ENCODE peak calls at places on chromosomes 12 and 14, in ten cellular contexts. One of them, this sample, is unnamed.
A peak's percentile ranks its signal among the peaks of the same experiment; 100 is the strongest.

GRCh38 chr14:105205718-105206208 is 24.7 kb upstream of the NUDT14 start:
- DNase-seq in Peyer's patch: no peak
- DNase-seq in endothelial cell of umbilical vein: no peak
- DNase-seq in fibroblast of lung: no peak
- DNase-seq in effector memory CD4-positive, alpha-beta T cell: no peak
- DNase-seq in spleen: no peak
- DNase-seq in upper lobe of right lung: peak; percentile 77
- DNase-seq in left lung: no peak
- DNase-seq in naive thymus-derived CD4-positive, alpha-beta T cell: no peak
- DNase-seq in CD8-positive, alpha-beta T cell: no peak
- DNase-seq in this sample: no peak

GRCh38 chr12:61367281-61367785 is 892.9 kb upstream of the USP15 start:
- DNase-seq in Peyer's patch: no peak
- DNase-seq in endothelial cell of umbilical vein: no peak
- DNase-seq in fibroblast of lung: no peak
- DNase-seq in effector memory CD4-positive, alpha-beta T cell: no peak
- DNase-seq in spleen: no peak
- DNase-seq in upper lobe of right lung: no peak
- DNase-seq in left lung: no peak
- DNase-seq in naive thymus-derived CD4-positive, alpha-beta T cell: no peak
- DNase-seq in CD8-positive, alpha-beta T cell: no peak
- DNase-seq in this sample: no peak

GRCh38 chr14:21268612-21269251 is 510 bp downstream of the HNRNPC start:
- DNase-seq in Peyer's patch: peak; percentile 64
- DNase-seq in endothelial cell of umbilical vein: peak; percentile 53
- DNase-seq in fibroblast of lung: peak; percentile 80
- DNase-seq in effector memory CD4-positive, alpha-beta T cell: no peak
- DNase-seq in spleen: no peak
- DNase-seq in upper lobe of right lung: no peak
- DNase-seq in left lung: no peak
- DNase-seq in naive thymus-derived CD4-positive, alpha-beta T cell: no peak
- DNase-seq in CD8-positive, alpha-beta T cell: no peak
- DNase-seq in this sample: no peak

GRCh38 chr12:8034802-8035201 is 2.3 kb downstream of the FOXJ2 start:
- DNase-seq in Peyer's patch: no peak
- DNase-seq in endothelial cell of umbilical vein: peak; percentile 11
- DNase-seq in fibroblast of lung: no peak
- DNase-seq in effector memory CD4-positive, alpha-beta T cell: no peak
- DNase-seq in spleen: no peak
- DNase-seq in upper lobe of right lung: no peak
- DNase-seq in left lung: no peak
- DNase-seq in naive thymus-derived CD4-positive, alpha-beta T cell: no peak
- DNase-seq in CD8-positive, alpha-beta T cell: no peak
- DNase-seq in this sample: no peak

GRCh38 chr12:13442457-13442856 is 245.9 kb downstream of the EMP1 start:
- DNase-seq in Peyer's patch: no peak
- DNase-seq in endothelial cell of umbilical vein: no peak
- DNase-seq in fibroblast of lung: no peak
- DNase-seq in effector memory CD4-positive, alpha-beta T cell: no peak
- DNase-seq in spleen: no peak
- DNase-seq in upper lobe of right lung: no peak
- DNase-seq in left lung: no peak
- DNase-seq in naive thymus-derived CD4-positive, alpha-beta T cell: no peak
- DNase-seq in CD8-positive, alpha-beta T cell: no peak
- DNase-seq in this sample: no peak

GRCh38 chr14:65704412-65704811 is 291.9 kb downstream of the FUT8 start:
- DNase-seq in Peyer's patch: no peak
- DNase-seq in endothelial cell of umbilical vein: no peak
- DNase-seq in fibroblast of lung: peak; percentile 81
- DNase-seq in effector memory CD4-positive, alpha-beta T cell: no peak
- DNase-seq in spleen: no peak
- DNase-seq in upper lobe of right lung: no peak
- DNase-seq in left lung: no peak
- DNase-seq in naive thymus-derived CD4-positive, alpha-beta T cell: no peak
- DNase-seq in CD8-positive, alpha-beta T cell: no peak
- DNase-seq in this sample: no peak

GRCh38 chr14:75461303-75461702 is 33.5 kb downstream of the JDP2 start:
- DNase-seq in Peyer's patch: peak; percentile 37
- DNase-seq in endothelial cell of umbilical vein: no peak
- DNase-seq in fibroblast of lung: no peak
- DNase-seq in effector memory CD4-positive, alpha-beta T cell: no peak
- DNase-seq in spleen: no peak
- DNase-seq in upper lobe of right lung: no peak
- DNase-seq in left lung: no peak
- DNase-seq in naive thymus-derived CD4-positive, alpha-beta T cell: no peak
- DNase-seq in CD8-positive, alpha-beta T cell: no peak
- DNase-seq in this sample: no peak

GRCh38 chr14:33814010-33814409 is 136.9 kb downstream of the EGLN3 start:
- DNase-seq in Peyer's patch: no peak
- DNase-seq in endothelial cell of umbilical vein: no peak
- DNase-seq in fibroblast of lung: no peak
- DNase-seq in effector memory CD4-positive, alpha-beta T cell: no peak
- DNase-seq in spleen: no peak
- DNase-seq in upper lobe of right lung: no peak
- DNase-seq in left lung: no peak
- DNase-seq in naive thymus-derived CD4-positive, alpha-beta T cell: no peak
- DNase-seq in CD8-positive, alpha-beta T cell: no peak
- DNase-seq in this sample: no peak

GRCh38 chr12:18339633-18340032 is 78.3 kb downstream of the PIK3C2G start:
- DNase-seq in Peyer's patch: no peak
- DNase-seq in endothelial cell of umbilical vein: no peak
- DNase-seq in fibroblast of lung: no peak
- DNase-seq in effector memory CD4-positive, alpha-beta T cell: no peak
- DNase-seq in spleen: no peak
- DNase-seq in upper lobe of right lung: no peak
- DNase-seq in left lung: no peak
- DNase-seq in naive thymus-derived CD4-positive, alpha-beta T cell: no peak
- DNase-seq in CD8-positive, alpha-beta T cell: no peak
- DNase-seq in this sample: no peak

GRCh38 chr12:18340796-18341195 is 79.5 kb downstream of the PIK3C2G start:
- DNase-seq in Peyer's patch: no peak
- DNase-seq in endothelial cell of umbilical vein: no peak
- DNase-seq in fibroblast of lung: peak; percentile 16
- DNase-seq in effector memory CD4-positive, alpha-beta T cell: no peak
- DNase-seq in spleen: no peak
- DNase-seq in upper lobe of right lung: no peak
- DNase-seq in left lung: no peak
- DNase-seq in naive thymus-derived CD4-positive, alpha-beta T cell: no peak
- DNase-seq in CD8-positive, alpha-beta T cell: no peak
- DNase-seq in this sample: no peak

GRCh38 chr12:18345021-18345735 is 83.9 kb downstream of the PIK3C2G start:
- DNase-seq in Peyer's patch: no peak
- DNase-seq in endothelial cell of umbilical vein: no peak
- DNase-seq in fibroblast of lung: no peak
- DNase-seq in effector memory CD4-positive, alpha-beta T cell: no peak
- DNase-seq in spleen: no peak
- DNase-seq in upper lobe of right lung: no peak
- DNase-seq in left lung: no peak
- DNase-seq in naive thymus-derived CD4-positive, alpha-beta T cell: no peak
- DNase-seq in CD8-positive, alpha-beta T cell: no peak
- DNase-seq in this sample: no peak

GRCh38 chr12:18343708-18344107 is 82.4 kb downstream of the PIK3C2G start:
- DNase-seq in Peyer's patch: no peak
- DNase-seq in endothelial cell of umbilical vein: no peak
- DNase-seq in fibroblast of lung: no peak
- DNase-seq in effector memory CD4-positive, alpha-beta T cell: no peak
- DNase-seq in spleen: no peak
- DNase-seq in upper lobe of right lung: no peak
- DNase-seq in left lung: no peak
- DNase-seq in naive thymus-derived CD4-positive, alpha-beta T cell: no peak
- DNase-seq in CD8-positive, alpha-beta T cell: no peak
- DNase-seq in this sample: no peak

GRCh38 chr12:18340186-18340585 is 78.9 kb downstream of the PIK3C2G start:
- DNase-seq in Peyer's patch: no peak
- DNase-seq in endothelial cell of umbilical vein: no peak
- DNase-seq in fibroblast of lung: no peak
- DNase-seq in effector memory CD4-positive, alpha-beta T cell: no peak
- DNase-seq in spleen: no peak
- DNase-seq in upper lobe of right lung: no peak
- DNase-seq in left lung: no peak
- DNase-seq in naive thymus-derived CD4-positive, alpha-beta T cell: no peak
- DNase-seq in CD8-positive, alpha-beta T cell: no peak
- DNase-seq in this sample: no peak
- H3K27me3 ChIP-seq in Peyer's patch: no peaks in the 10 kb centered on the region
- H3K27me3 ChIP-seq in endothelial cell of umbilical vein: no peaks in the 10 kb centered on the region
- H3K27me3 ChIP-seq in fibroblast of lung: no peaks in the 10 kb centered on the region
- H3K27me3 ChIP-seq in effector memory CD4-positive, alpha-beta T cell: no peaks in the 10 kb centered on the region
- H3K27me3 ChIP-seq in spleen: no peaks in the 10 kb centered on the region
- H3K27me3 ChIP-seq in upper lobe of right lung: no peaks in the 10 kb centered on the region
- H3K27me3 ChIP-seq in left lung: no peaks in the 10 kb centered on the region
- H3K27me3 ChIP-seq in naive thymus-derived CD4-positive, alpha-beta T cell: no peaks in the 10 kb centered on the region
- H3K27me3 ChIP-seq in CD8-positive, alpha-beta T cell: no peaks in the 10 kb centered on the region
- H3K27me3 ChIP-seq in this sample: no peaks in the 10 kb centered on the region

GRCh38 chr14:35340616-35341453 is 48.7 kb downstream of the PSMA6 start:
- DNase-seq in Peyer's patch: peak; percentile 46
- DNase-seq in endothelial cell of umbilical vein: no peak
- DNase-seq in fibroblast of lung: no peak
- DNase-seq in effector memory CD4-positive, alpha-beta T cell: no peak
- DNase-seq in spleen: no peak
- DNase-seq in upper lobe of right lung: no peak
- DNase-seq in left lung: no peak
- DNase-seq in naive thymus-derived CD4-positive, alpha-beta T cell: no peak
- DNase-seq in CD8-positive, alpha-beta T cell: no peak
- DNase-seq in this sample: no peak
- H3K4me3 ChIP-seq in Peyer's patch: no peak overlapping the region
- H3K4me3 ChIP-seq in endothelial cell of umbilical vein: no peak overlapping the region
- H3K4me3 ChIP-seq in fibroblast of lung: no peak overlapping the region
- H3K4me3 ChIP-seq in effector memory CD4-positive, alpha-beta T cell: no peak overlapping the region
- H3K4me3 ChIP-seq in spleen: no peak overlapping the region
- H3K4me3 ChIP-seq in upper lobe of right lung: no peak overlapping the region
- H3K4me3 ChIP-seq in left lung: no peak overlapping the region
- H3K4me3 ChIP-seq in naive thymus-derived CD4-positive, alpha-beta T cell: no peak overlapping the region
- H3K4me3 ChIP-seq in CD8-positive, alpha-beta T cell: no peak overlapping the region
- H3K4me3 ChIP-seq in this sample: no peak overlapping the region

GRCh38 chr12:132404956-132405741 is 75.8 kb upstream of the GALNT9 start:
- DNase-seq in Peyer's patch: no peak
- DNase-seq in endothelial cell of umbilical vein: no peak
- DNase-seq in fibroblast of lung: no peak
- DNase-seq in effector memory CD4-positive, alpha-beta T cell: no peak
- DNase-seq in spleen: no peak
- DNase-seq in upper lobe of right lung: no peak
- DNase-seq in left lung: peak; percentile 74
- DNase-seq in naive thymus-derived CD4-positive, alpha-beta T cell: no peak
- DNase-seq in CD8-positive, alpha-beta T cell: no peak
- DNase-seq in this sample: no peak

GRCh38 chr12:132401982-132402381 is 72.6 kb upstream of the GALNT9 start:
- DNase-seq in Peyer's patch: no peak
- DNase-seq in endothelial cell of umbilical vein: no peak
- DNase-seq in fibroblast of lung: no peak
- DNase-seq in effector memory CD4-positive, alpha-beta T cell: no peak
- DNase-seq in spleen: peak; percentile 13
- DNase-seq in upper lobe of right lung: no peak
- DNase-seq in left lung: no peak
- DNase-seq in naive thymus-derived CD4-positive, alpha-beta T cell: no peak
- DNase-seq in CD8-positive, alpha-beta T cell: no peak
- DNase-seq in this sample: no peak

GRCh38 chr12:132404435-132404855 is 75.1 kb upstream of the GALNT9 start:
- DNase-seq in Peyer's patch: no peak
- DNase-seq in endothelial cell of umbilical vein: no peak
- DNase-seq in fibroblast of lung: no peak
- DNase-seq in effector memory CD4-positive, alpha-beta T cell: no peak
- DNase-seq in spleen: no peak
- DNase-seq in upper lobe of right lung: no peak
- DNase-seq in left lung: peak; percentile 52
- DNase-seq in naive thymus-derived CD4-positive, alpha-beta T cell: no peak
- DNase-seq in CD8-positive, alpha-beta T cell: no peak
- DNase-seq in this sample: no peak

GRCh38 chr12:132402831-132403416 is 73.5 kb upstream of the GALNT9 start:
- DNase-seq in Peyer's patch: no peak
- DNase-seq in endothelial cell of umbilical vein: no peak
- DNase-seq in fibroblast of lung: no peak
- DNase-seq in effector memory CD4-positive, alpha-beta T cell: no peak
- DNase-seq in spleen: no peak
- DNase-seq in upper lobe of right lung: no peak
- DNase-seq in left lung: peak; percentile 63
- DNase-seq in naive thymus-derived CD4-positive, alpha-beta T cell: no peak
- DNase-seq in CD8-positive, alpha-beta T cell: no peak
- DNase-seq in this sample: no peak

DNA sequence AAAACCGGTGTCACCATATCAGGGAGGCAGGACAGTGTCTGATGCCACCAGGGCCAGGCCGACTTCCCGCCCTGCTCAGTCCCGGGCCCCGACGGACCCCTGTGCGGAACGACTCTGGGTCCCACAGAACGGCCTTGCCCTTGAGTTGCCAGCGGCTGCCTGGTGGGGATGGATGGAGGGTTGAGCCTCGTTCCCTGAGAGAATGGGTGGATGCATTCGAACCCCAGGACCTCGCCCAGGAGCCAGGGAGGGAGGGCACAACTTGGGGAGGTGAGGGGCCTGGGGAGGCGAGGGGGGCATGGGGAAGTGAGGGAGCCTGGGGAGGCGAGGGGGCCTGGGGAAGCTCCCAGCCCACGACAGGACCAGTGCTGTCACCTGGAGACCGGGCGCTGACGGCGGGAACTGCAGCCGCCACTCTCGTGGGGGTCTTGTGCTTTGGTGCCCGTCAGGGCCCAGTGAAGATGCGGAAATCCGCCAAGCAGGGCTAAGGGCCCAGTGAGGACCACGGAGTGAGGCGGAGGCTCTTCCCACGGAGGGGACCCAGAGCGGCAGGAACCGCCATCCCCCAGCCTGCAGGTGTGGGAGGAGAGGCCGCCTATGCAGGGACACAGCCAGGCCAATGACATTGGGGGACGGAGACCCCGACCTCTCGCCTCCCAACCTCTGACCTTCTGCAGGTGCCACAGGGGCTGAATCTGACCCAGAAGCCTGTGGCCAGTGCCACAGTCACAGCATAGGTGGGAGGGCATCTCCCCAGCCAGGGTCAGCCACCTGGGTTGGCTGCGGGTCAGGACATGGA is 74.4 kb upstream of the GALNT9 start:
- DNase-seq in Peyer's patch: no peak
- DNase-seq in endothelial cell of umbilical vein: no peak
- DNase-seq in fibroblast of lung: no peak
- DNase-seq in effector memory CD4-positive, alpha-beta T cell: no peak
- DNase-seq in spleen: no peak
- DNase-seq in upper lobe of right lung: no peak
- DNase-seq in left lung: peak; percentile 76
- DNase-seq in naive thymus-derived CD4-positive, alpha-beta T cell: no peak
- DNase-seq in CD8-positive, alpha-beta T cell: no peak
- DNase-seq in this sample: no peak
- H3K27me3 ChIP-seq in Peyer's patch: no peaks in the 10 kb centered on the region
- H3K27me3 ChIP-seq in endothelial cell of umbilical vein: peaks cover 9% of the 10 kb centered on the region
- H3K27me3 ChIP-seq in fibroblast of lung: no peaks in the 10 kb centered on the region
- H3K27me3 ChIP-seq in effector memory CD4-positive, alpha-beta T cell: no peaks in the 10 kb centered on the region
- H3K27me3 ChIP-seq in spleen: peaks cover 8% of the 10 kb centered on the region
- H3K27me3 ChIP-seq in upper lobe of right lung: peaks cover 38% of the 10 kb centered on the region
- H3K27me3 ChIP-seq in left lung: peaks cover 91% of the 10 kb centered on the region
- H3K27me3 ChIP-seq in naive thymus-derived CD4-positive, alpha-beta T cell: no peaks in the 10 kb centered on the region
- H3K27me3 ChIP-seq in CD8-positive, alpha-beta T cell: peaks cover 3% of the 10 kb centered on the region
- H3K27me3 ChIP-seq in this sample: no peaks in the 10 kb centered on the region

DNA sequence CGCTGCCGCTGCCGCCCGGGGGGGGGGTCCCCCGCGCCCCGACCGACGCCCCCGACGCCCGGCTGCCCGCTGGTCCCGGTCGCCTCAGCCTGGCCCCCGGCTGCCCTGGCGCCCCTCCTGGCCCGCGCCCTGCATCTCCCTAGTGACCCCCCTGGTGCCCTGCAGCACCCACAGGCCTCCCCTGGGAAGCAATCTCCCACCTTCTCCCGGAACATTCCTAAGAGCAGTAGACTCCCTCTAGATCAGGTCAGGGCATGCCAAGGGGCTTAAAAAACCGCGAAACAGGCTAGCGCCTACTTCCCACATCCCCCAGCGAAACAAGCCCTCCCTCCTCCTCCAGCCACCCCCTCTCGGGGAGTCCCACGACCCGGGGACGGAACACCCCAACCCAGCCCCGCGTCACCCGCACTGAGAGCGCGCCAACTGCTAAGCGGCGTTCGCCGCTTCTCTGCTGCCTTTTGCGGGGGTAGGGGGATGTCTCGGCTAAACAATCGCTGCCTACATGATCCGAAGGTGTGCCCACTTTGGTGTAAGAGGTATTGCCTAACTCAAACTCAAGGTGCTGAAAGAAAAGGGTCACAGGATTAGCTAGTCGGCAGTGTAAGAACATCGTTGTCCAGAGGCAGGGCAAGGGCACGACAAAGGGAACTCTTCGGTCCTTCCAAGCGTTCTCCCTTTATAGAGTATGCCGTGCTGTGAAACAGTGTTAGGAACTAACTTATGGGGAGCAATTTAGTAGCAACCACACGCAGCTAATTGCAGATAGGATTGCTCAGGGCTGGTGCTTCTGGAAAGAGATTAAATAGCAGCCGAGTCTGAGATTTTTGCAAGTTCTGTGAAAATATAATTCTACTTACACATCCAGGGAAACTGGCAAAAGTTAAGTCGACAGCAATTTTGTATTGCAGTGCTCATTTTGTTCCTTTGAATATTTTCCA is 617 bp upstream of the NTN4 start:
- DNase-seq in Peyer's patch: no peak
- DNase-seq in endothelial cell of umbilical vein: peak; percentile 46
- DNase-seq in fibroblast of lung: peak; percentile 34
- DNase-seq in effector memory CD4-positive, alpha-beta T cell: peak; percentile 40
- DNase-seq in spleen: peak; percentile 77
- DNase-seq in upper lobe of right lung: peak; percentile 82
- DNase-seq in left lung: peak; percentile 83
- DNase-seq in naive thymus-derived CD4-positive, alpha-beta T cell: peak; percentile 37
- DNase-seq in CD8-positive, alpha-beta T cell: no peak
- DNase-seq in this sample: no peak
- H3K4me3 ChIP-seq in Peyer's patch: peak overlapping the region; percentile 65
- H3K4me3 ChIP-seq in endothelial cell of umbilical vein: peak overlapping the region; percentile 12
- H3K4me3 ChIP-seq in fibroblast of lung: peak overlapping the region; percentile 68
- H3K4me3 ChIP-seq in effector memory CD4-positive, alpha-beta T cell: peak overlapping the region; percentile 58
- H3K4me3 ChIP-seq in spleen: peak overlapping the region; percentile 56
- H3K4me3 ChIP-seq in upper lobe of right lung: peak overlapping the region; percentile 65
- H3K4me3 ChIP-seq in left lung: peak overlapping the region; percentile 54
- H3K4me3 ChIP-seq in naive thymus-derived CD4-positive, alpha-beta T cell: peak overlapping the region; percentile 51
- H3K4me3 ChIP-seq in CD8-positive, alpha-beta T cell: peak overlapping the region; percentile 32
- H3K4me3 ChIP-seq in this sample: no peak overlapping the region